ENCODE peak calls at places on chromosomes 13 and 19, in eight cellular contexts. One of them, this sample, is unnamed.

GRCh38 chr13:81104316-81104715 is 763.4 kb upstream of the SPRY2 start:
- DNase-seq in GM23248: no peak
- DNase-seq in PC-3: no peak
- DNase-seq in GM23338: no peak
- DNase-seq in neural progenitor cell: no peak
- DNase-seq in HCT116: no peak
- DNase-seq in hepatocyte: no peak
- DNase-seq in SK-N-SH: no peak
- DNase-seq in this sample: no peak

GRCh38 chr19:18023596-18024212 is 15.7 kb downstream of the ARRDC2 start:
- DNase-seq in SK-N-SH: no peak
- DNase-seq in GM23338: no peak
- DNase-seq in GM23248: no peak
- DNase-seq in PC-3: no peak
- DNase-seq in hepatocyte: no peak
- DNase-seq in HCT116: no peak
- DNase-seq in neural progenitor cell: no peak
- DNase-seq in this sample: peak; percentile 85

GRCh38 chr19:36073121-36073876 is 18.6 kb downstream of the WDR62 start:
- DNase-seq in hepatocyte: no peak
- DNase-seq in neural progenitor cell: no peak
- DNase-seq in PC-3: no peak
- DNase-seq in GM23248: no peak
- DNase-seq in HCT116: no peak
- DNase-seq in SK-N-SH: no peak
- DNase-seq in GM23338: no peak
- DNase-seq in this sample: no peak

GRCh38 chr13:76792680-76793334 is 93.4 kb downstream of the KCTD12 start:
- DNase-seq in GM23248: peak; percentile 86
- DNase-seq in HCT116: no peak
- DNase-seq in SK-N-SH: no peak
- DNase-seq in hepatocyte: no peak
- DNase-seq in neural progenitor cell: no peak
- DNase-seq in PC-3: peak; percentile 43
- DNase-seq in GM23338: no peak
- DNase-seq in this sample: no peak

GRCh38 chr19:49057636-49058234 is at the start of gene CGB7:
- DNase-seq in GM23338: peak; percentile 91
- DNase-seq in neural progenitor cell: peak; percentile 87
- DNase-seq in hepatocyte: peak; percentile 78
- DNase-seq in SK-N-SH: peak; percentile 87
- DNase-seq in PC-3: peak; percentile 70
- DNase-seq in GM23248: peak; percentile 85
- DNase-seq in HCT116: no peak
- DNase-seq in this sample: no peak

GRCh38 chr19:2154587-2155075 is 3.3 kb upstream of the AP3D1 start:
- DNase-seq in hepatocyte: peak; percentile 10
- DNase-seq in neural progenitor cell: no peak
- DNase-seq in HCT116: no peak
- DNase-seq in SK-N-SH: no peak
- DNase-seq in GM23248: peak; percentile 65
- DNase-seq in GM23338: no peak
- DNase-seq in PC-3: peak; percentile 82
- DNase-seq in this sample: no peak

GRCh38 chr19:41350735-41351338 is 2.9 kb downstream of the TGFB1 start:
- DNase-seq in GM23248: peak; percentile 53
- DNase-seq in hepatocyte: no peak
- DNase-seq in GM23338: peak; percentile 26
- DNase-seq in HCT116: no peak
- DNase-seq in SK-N-SH: peak; percentile 16
- DNase-seq in neural progenitor cell: no peak
- DNase-seq in PC-3: no peak
- DNase-seq in this sample: no peak

GRCh38 chr19:8194528-8195275 is 14.5 kb upstream of the CERS4 start:
- DNase-seq in GM23248: no peak
- DNase-seq in GM23338: no peak
- DNase-seq in PC-3: no peak
- DNase-seq in hepatocyte: no peak
- DNase-seq in SK-N-SH: no peak
- DNase-seq in HCT116: no peak
- DNase-seq in neural progenitor cell: no peak
- DNase-seq in this sample: peak; percentile 84

GRCh38 chr13:55199132-55199531 is 1941.6 kb upstream of the PRR20A start:
- DNase-seq in neural progenitor cell: peak; percentile 47
- DNase-seq in SK-N-SH: no peak
- DNase-seq in PC-3: peak; percentile 4
- DNase-seq in hepatocyte: peak; percentile 26
- DNase-seq in GM23338: peak; percentile 11
- DNase-seq in GM23248: no peak
- DNase-seq in HCT116: no peak
- DNase-seq in this sample: no peak

GRCh38 chr19:50776131-50776530 is 5.9 kb downstream of the GPR32 start:
- DNase-seq in SK-N-SH: no peak
- DNase-seq in GM23248: no peak
- DNase-seq in GM23338: no peak
- DNase-seq in hepatocyte: no peak
- DNase-seq in PC-3: no peak
- DNase-seq in HCT116: no peak
- DNase-seq in neural progenitor cell: no peak
- DNase-seq in this sample: no peak

GRCh38 chr19:57267294-57267693 is 13.0 kb upstream of the ZNF460 start:
- DNase-seq in hepatocyte: peak; percentile 35
- DNase-seq in GM23248: no peak
- DNase-seq in neural progenitor cell: no peak
- DNase-seq in PC-3: peak; percentile 41
- DNase-seq in GM23338: peak; percentile 6
- DNase-seq in SK-N-SH: no peak
- DNase-seq in HCT116: no peak
- DNase-seq in this sample: no peak

GRCh38 chr19:46015961-46016425 is 6.9 kb downstream of the PGLYRP1 start:
- DNase-seq in GM23338: peak; percentile 56
- DNase-seq in PC-3: no peak
- DNase-seq in hepatocyte: no peak
- DNase-seq in HCT116: no peak
- DNase-seq in GM23248: peak; percentile 30
- DNase-seq in neural progenitor cell: peak; percentile 68
- DNase-seq in SK-N-SH: peak; percentile 61
- DNase-seq in this sample: no peak

GRCh38 chr13:31161583-31162150 is at the start of gene HSPH1:
- DNase-seq in hepatocyte: peak; percentile 99
- DNase-seq in HCT116: peak; percentile 91
- DNase-seq in GM23248: peak; percentile 99
- DNase-seq in neural progenitor cell: peak; percentile 98
- DNase-seq in GM23338: peak; percentile 98
- DNase-seq in SK-N-SH: peak; percentile 94
- DNase-seq in PC-3: peak; percentile 95
- DNase-seq in this sample: peak; percentile 99

GRCh38 chr19:47994209-47994802 is at the start of gene ELSPBP1:
- DNase-seq in hepatocyte: peak; percentile 33
- DNase-seq in GM23248: no peak
- DNase-seq in HCT116: no peak
- DNase-seq in SK-N-SH: no peak
- DNase-seq in PC-3: no peak
- DNase-seq in neural progenitor cell: no peak
- DNase-seq in GM23338: no peak
- DNase-seq in this sample: no peak

GRCh38 chr13:71801781-71802180 is 65.2 kb downstream of the DACH1 start:
- DNase-seq in HCT116: no peak
- DNase-seq in GM23248: no peak
- DNase-seq in hepatocyte: no peak
- DNase-seq in neural progenitor cell: peak; percentile 61
- DNase-seq in SK-N-SH: peak; percentile 61
- DNase-seq in GM23338: no peak
- DNase-seq in PC-3: no peak
- DNase-seq in this sample: no peak

GRCh38 chr13:69168436-69168835 is 939.2 kb upstream of the ATXN8OS start:
- DNase-seq in GM23338: no peak
- DNase-seq in PC-3: no peak
- DNase-seq in SK-N-SH: no peak
- DNase-seq in hepatocyte: no peak
- DNase-seq in neural progenitor cell: no peak
- DNase-seq in HCT116: no peak
- DNase-seq in GM23248: no peak
- DNase-seq in this sample: no peak

GRCh38 chr13:42544246-42544915 is 29.6 kb upstream of the TNFSF11 start:
- DNase-seq in SK-N-SH: no peak
- DNase-seq in neural progenitor cell: no peak
- DNase-seq in GM23338: no peak
- DNase-seq in hepatocyte: no peak
- DNase-seq in HCT116: no peak
- DNase-seq in PC-3: no peak
- DNase-seq in GM23248: peak; percentile 36
- DNase-seq in this sample: no peak

GRCh38 chr13:99371956-99372355 is 64.8 kb upstream of the GPR183 start:
- DNase-seq in PC-3: no peak
- DNase-seq in neural progenitor cell: no peak
- DNase-seq in SK-N-SH: no peak
- DNase-seq in GM23338: no peak
- DNase-seq in HCT116: no peak
- DNase-seq in hepatocyte: no peak
- DNase-seq in GM23248: no peak
- DNase-seq in this sample: no peak

GRCh38 chr19:50759886-50760285 is 10.4 kb upstream of the GPR32 start:
- DNase-seq in hepatocyte: no peak
- DNase-seq in GM23248: peak; percentile 45
- DNase-seq in neural progenitor cell: peak; percentile 23
- DNase-seq in HCT116: peak; percentile 69
- DNase-seq in GM23338: peak; percentile 79
- DNase-seq in PC-3: peak; percentile 44
- DNase-seq in SK-N-SH: no peak
- DNase-seq in this sample: peak; percentile 78

GRCh38 chr13:25085125-25085742 is 10.7 kb upstream of the PABPC3 start:
- DNase-seq in GM23248: peak; percentile 63
- DNase-seq in SK-N-SH: peak; percentile 51
- DNase-seq in neural progenitor cell: peak; percentile 69
- DNase-seq in PC-3: peak; percentile 63
- DNase-seq in HCT116: peak; percentile 36
- DNase-seq in hepatocyte: peak; percentile 69
- DNase-seq in GM23338: peak; percentile 84
- DNase-seq in this sample: peak; percentile 59

GRCh38 chr19:34269968-34270621 is 15.7 kb downstream of the GARRE1 start:
- DNase-seq in GM23338: peak; percentile 69
- DNase-seq in hepatocyte: peak; percentile 12
- DNase-seq in PC-3: peak; percentile 78
- DNase-seq in HCT116: no peak
- DNase-seq in GM23248: peak; percentile 83
- DNase-seq in SK-N-SH: no peak
- DNase-seq in neural progenitor cell: no peak
- DNase-seq in this sample: peak; percentile 89

GRCh38 chr13:73136776-73137175 is 78.0 kb downstream of the KLF5 start:
- DNase-seq in GM23248: peak; percentile 36
- DNase-seq in HCT116: no peak
- DNase-seq in neural progenitor cell: no peak
- DNase-seq in GM23338: no peak
- DNase-seq in PC-3: peak; percentile 17
- DNase-seq in SK-N-SH: no peak
- DNase-seq in hepatocyte: no peak
- DNase-seq in this sample: no peak
- TF ChIP-seq EZH2phosphoT487 in GM23248: no peak
- TF ChIP-seq EZH2phosphoT487 in HCT116: no peak
- TF ChIP-seq EZH2phosphoT487 in neural progenitor cell: no peak
- TF ChIP-seq EZH2phosphoT487 in GM23338: no peak
- TF ChIP-seq EZH2phosphoT487 in PC-3: no peak
- TF ChIP-seq EZH2phosphoT487 in SK-N-SH: no peak
- TF ChIP-seq EZH2phosphoT487 in hepatocyte: no peak
- TF ChIP-seq EZH2phosphoT487 in this sample: no peak

GRCh38 chr13:39509616-39510015 is 93.4 kb downstream of the LHFPL6 start:
- DNase-seq in hepatocyte: no peak
- DNase-seq in HCT116: no peak
- DNase-seq in GM23338: no peak
- DNase-seq in PC-3: no peak
- DNase-seq in GM23248: no peak
- DNase-seq in neural progenitor cell: no peak
- DNase-seq in SK-N-SH: no peak
- DNase-seq in this sample: peak; percentile 39
- H3K4me2 ChIP-seq in hepatocyte: no peak overlapping the region
- H3K4me2 ChIP-seq in HCT116: no peak overlapping the region
- H3K4me2 ChIP-seq in GM23338: no peak overlapping the region
- H3K4me2 ChIP-seq in PC-3: no peak overlapping the region
- H3K4me2 ChIP-seq in GM23248: no peak overlapping the region
- H3K4me2 ChIP-seq in neural progenitor cell: no peak overlapping the region
- H3K4me2 ChIP-seq in SK-N-SH: no peak overlapping the region
- H3K4me2 ChIP-seq in this sample: peak overlapping the region; percentile 74

DNA sequence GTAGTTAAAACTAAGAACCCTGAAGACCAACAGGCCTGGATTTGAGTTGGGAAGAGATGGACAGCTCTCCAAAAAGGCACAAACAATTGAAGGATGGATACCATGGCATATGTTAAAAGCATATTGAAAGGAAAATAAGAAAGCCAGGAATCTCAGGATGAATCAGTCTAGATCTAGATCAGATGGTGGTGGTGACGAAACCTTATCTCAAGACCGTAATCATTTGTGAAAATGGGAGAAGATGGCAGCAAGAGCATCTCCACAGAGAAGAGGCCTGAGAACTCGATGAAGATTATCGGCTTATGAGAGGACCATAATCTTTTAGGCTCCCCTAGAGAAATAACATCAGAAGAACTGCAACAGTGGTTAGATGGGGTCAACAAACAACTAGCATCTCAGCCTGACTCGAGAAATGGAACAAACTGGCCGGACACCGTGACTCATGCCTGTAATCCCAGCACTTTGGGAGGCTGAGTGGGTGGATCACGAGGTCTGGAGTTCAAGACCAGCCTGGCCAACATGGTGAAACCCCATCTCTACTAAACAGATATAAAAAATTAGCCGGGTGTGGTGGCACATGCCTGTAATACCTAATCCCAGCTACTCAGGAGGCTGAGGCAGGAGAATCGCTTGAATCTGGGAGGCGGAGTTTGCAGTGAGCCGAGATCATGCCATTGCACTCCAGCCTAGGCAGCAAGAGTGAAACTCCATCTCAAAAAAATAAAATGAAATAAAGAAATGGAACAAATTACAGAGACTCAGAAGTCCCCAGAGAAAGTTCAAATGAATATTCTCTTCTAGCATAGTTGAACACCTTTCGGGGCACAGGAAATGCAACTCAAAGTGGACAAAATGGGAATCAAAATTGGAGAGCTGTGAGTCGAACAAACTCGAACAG is 47.6 kb downstream of the FOXO1 start:
- DNase-seq in GM23338: no peak
- DNase-seq in hepatocyte: no peak
- DNase-seq in neural progenitor cell: no peak
- DNase-seq in SK-N-SH: no peak
- DNase-seq in GM23248: no peak
- DNase-seq in PC-3: no peak
- DNase-seq in HCT116: no peak
- DNase-seq in this sample: no peak
- H3K4me1 ChIP-seq in GM23338: peaks cover 88% of the 10 kb centered on the region
- H3K4me1 ChIP-seq in hepatocyte: peaks cover 7% of the 10 kb centered on the region
- H3K4me1 ChIP-seq in neural progenitor cell: peaks cover 15% of the 10 kb centered on the region
- H3K4me1 ChIP-seq in SK-N-SH: no peaks in the 10 kb centered on the region
- H3K4me1 ChIP-seq in GM23248: no peaks in the 10 kb centered on the region
- H3K4me1 ChIP-seq in PC-3: peaks cover 20% of the 10 kb centered on the region
- H3K4me1 ChIP-seq in HCT116: peaks cover 7% of the 10 kb centered on the region
- H3K4me1 ChIP-seq in this sample: peaks cover 45% of the 10 kb centered on the region

GRCh38 chr13:106152047-106152446 is 383.4 kb downstream of the EFNB2 start:
- DNase-seq in SK-N-SH: no peak
- DNase-seq in hepatocyte: no peak
- DNase-seq in neural progenitor cell: no peak
- DNase-seq in HCT116: no peak
- DNase-seq in GM23338: no peak
- DNase-seq in GM23248: no peak
- DNase-seq in PC-3: peak; percentile 66
- DNase-seq in this sample: no peak
- TF ChIP-seq EZH2phosphoT487 in SK-N-SH: no peak
- TF ChIP-seq EZH2phosphoT487 in hepatocyte: no peak
- TF ChIP-seq EZH2phosphoT487 in neural progenitor cell: no peak
- TF ChIP-seq EZH2phosphoT487 in HCT116: no peak
- TF ChIP-seq EZH2phosphoT487 in GM23338: no peak
- TF ChIP-seq EZH2phosphoT487 in GM23248: no peak
- TF ChIP-seq EZH2phosphoT487 in PC-3: no peak
- TF ChIP-seq EZH2phosphoT487 in this sample: no peak